ENCODE peak calls at places on chromosomes 3 and 15, in five cellular contexts. G, K, B, Z and L are unnamed samples.

GRCh38 chr3:45677045-45677436 is 12.2 kb upstream of the SACM1L start:
- DNase-seq in G (peak), Z (no peak), K (peak), B (peak), L (no peak)

GRCh38 chr3:129686941-129687340 is 80.5 kb upstream of the PLXND1 start:
- DNase-seq in K (no peak), G (no peak), Z (no peak), B (no peak), L (peak)

GRCh38 chr3:21562225-21562624 is 188.8 kb downstream of the ZNF385D start:
- DNase-seq in Z (no peak), B (no peak), K (peak), G (peak), L (no peak)

GRCh38 chr3:160226026-160226739 is 961 bp downstream of the C3orf80 start:
- DNase-seq in G (peak), Z (no peak), K (no peak), B (no peak), L (no peak)

GRCh38 chr3:4763604-4764247 is 215.5 kb upstream of the BHLHE40 start:
- DNase-seq in G (no peak), Z (no peak), K (no peak), B (no peak), L (no peak)

GRCh38 chr15:20355256-20355868 is 186.2 kb downstream of the GOLGA6L6 start:
- DNase-seq in B (no peak), K (no peak), G (peak), Z (no peak), L (no peak)

GRCh38 chr15:26867199-26868007 is 541 bp downstream of the GABRA5 start:
- DNase-seq in K (no peak), G (peak), Z (no peak), B (no peak), L (no peak)

GRCh38 chr3:116233921-116234320 is 211.4 kb downstream of the LSAMP start:
- DNase-seq in Z (no peak), K (no peak), G (no peak), B (no peak), L (no peak)

GRCh38 chr3:9178697-9179096 is 70.7 kb downstream of the SRGAP3 start:
- DNase-seq in Z (no peak), G (no peak), K (no peak), B (no peak), L (no peak)

GRCh38 chr3:17130956-17131355 is 246.2 kb downstream of the PLCL2 start:
- DNase-seq in B (no peak), K (no peak), G (no peak), Z (no peak), L (no peak)

GRCh38 chr15:48962662-48963523 is 826 bp downstream of the SHC4 start:
- DNase-seq in G (peak), Z (no peak), K (peak), B (peak), L (no peak)

GRCh38 chr15:98514034-98514622 is 134.2 kb upstream of the IGF1R start:
- DNase-seq in K (no peak), B (no peak), Z (no peak), G (no peak), L (no peak)

GRCh38 chr3:153752405-153753027 is 368.7 kb upstream of the ARHGEF26 start:
- DNase-seq in Z (no peak), K (no peak), G (peak), B (no peak), L (no peak)

GRCh38 chr3:33006571-33007286 is 55.3 kb downstream of the CCR4 start:
- DNase-seq in B (no peak), G (no peak), K (no peak), Z (no peak), L (no peak)

GRCh38 chr3:170270282-170270891 is 48.2 kb downstream of the PRKCI start:
- DNase-seq in K (no peak), Z (no peak), G (no peak), B (no peak), L (no peak)

GRCh38 chr15:70793694-70794093 is 30.3 kb upstream of the UACA start:
- DNase-seq in K (no peak), Z (no peak), B (no peak), G (no peak), L (no peak)

GRCh38 chr3:143975549-143976152 is 4.0 kb downstream of the DIPK2A start:
- DNase-seq in G (peak), Z (no peak), B (no peak), K (peak), L (peak)

GRCh38 chr15:47685141-47685870 is 32.0 kb upstream of the SEMA6D start:
- DNase-seq in Z (no peak), G (no peak), B (peak), K (no peak), L (no peak)

GRCh38 chr3:143658869-143659268 is 189.4 kb downstream of the SLC9A9 start:
- DNase-seq in G (peak), K (no peak), Z (no peak), B (no peak), L (no peak)

GRCh38 chr3:12954180-12954579 is 112.8 kb upstream of the RPL32 start:
- DNase-seq in Z (no peak), B (no peak), K (no peak), G (no peak), L (no peak)

GRCh38 chr3:24135280-24135679 is 190.2 kb downstream of the NR1D2 start:
- DNase-seq in G (no peak), K (peak), B (no peak), Z (no peak), L (no peak)

GRCh38 chr3:128576290-128576689 is 74.3 kb downstream of the RPN1 start:
- DNase-seq in Z (no peak), K (no peak), B (no peak), G (no peak), L (no peak)

GRCh38 chr3:119279844-119280243 is 14.3 kb upstream of the ARHGAP31 start:
- DNase-seq in Z (no peak), G (no peak), B (no peak), K (no peak), L (no peak)

GRCh38 chr3:66991478-66991877 is 6.6 kb upstream of the KBTBD8 start:
- DNase-seq in Z (no peak), G (peak), K (peak), B (no peak), L (no peak)

GRCh38 chr3:128554465-128555097 is 61.6 kb upstream of the GATA2 start:
- DNase-seq in G (no peak), B (no peak), K (no peak), Z (no peak), L (no peak)